ENCODE peak calls at places on chromosome 20, in ten cellular contexts. T is T-helper 9 cell; Y is kidney epithelial cell; K is Right ventricle myocardium superior; X is frontal cortex; G is cardiac muscle cell; M is T-helper 2 cell; O is GM04504; D is G401; E is CD4-positive, alpha-beta T cell. A is an unnamed sample.

GRCh38 chr20:30630761-30631160 is 626.7 kb upstream of the DEFB115 start:
- DNase-seq in T (no peak), Y (no peak), K (no peak), X (no peak), G (no peak), M (no peak), O (no peak), D (no peak), E (no peak), A (no peak)

GRCh38 chr20:38790210-38791053 is 15.1 kb upstream of the PPP1R16B start:
- DNase-seq in T (no peak), Y (no peak), K (no peak), X (no peak), G (peak), M (no peak), O (no peak), D (peak), E (peak), A (no peak)

GRCh38 chr20:40749985-40750506 is 61.0 kb upstream of the MAFB start:
- DNase-seq in T (no peak), Y (no peak), K (no peak), X (no peak), G (no peak), M (no peak), O (no peak), D (no peak), E (no peak), A (no peak)

GRCh38 chr20:38220587-38220986 is 39.9 kb downstream of the KIAA1755 start:
- DNase-seq in T (no peak), Y (no peak), K (no peak), X (no peak), G (no peak), M (no peak), O (no peak), D (no peak), E (no peak), A (no peak)

GRCh38 chr20:63622096-63622495 is 4.8 kb downstream of the GMEB2 start:
- DNase-seq in T (no peak), Y (no peak), K (peak), X (no peak), G (no peak), M (no peak), O (no peak), D (no peak), E (no peak), A (no peak)

GRCh38 chr20:51372176-51372803 is 170.2 kb downstream of the NFATC2 start:
- DNase-seq in T (peak), Y (no peak), K (peak), X (peak), G (peak), M (peak), O (peak), D (peak), E (peak), A (no peak)

GRCh38 chr20:49281059-49281912 is 3.4 kb upstream of the ZNFX1 start:
- DNase-seq in T (no peak), Y (no peak), K (no peak), X (no peak), G (peak), M (no peak), O (no peak), D (no peak), E (no peak), A (no peak)

GRCh38 chr20:57256908-57257307 is 9.5 kb downstream of the BMP7 start:
- DNase-seq in T (no peak), Y (no peak), K (no peak), X (no peak), G (no peak), M (no peak), O (no peak), D (no peak), E (no peak), A (no peak)

GRCh38 chr20:10715035-10715434 is 41.2 kb upstream of the JAG1 start:
- DNase-seq in T (no peak), Y (no peak), K (no peak), X (no peak), G (no peak), M (no peak), O (no peak), D (peak), E (no peak), A (no peak)